ENCODE peak calls at places on chromosomes 11 and 22, in nine cellular contexts. M, P, B, K, J, E, O, V and Y are unnamed samples.

GRCh38 chr11:60919320-60919719 is 4.9 kb upstream of the TMEM132A start:
- DNase-seq in E (no peak), K (no peak), O (no peak), M (no peak), B (no peak), J (no peak), P (no peak), V (no peak), Y (no peak)

GRCh38 chr22:26322179-26322905 is 106.7 kb upstream of the ASPHD2 start:
- DNase-seq in K (no peak), V (peak), M (no peak), P (no peak), B (no peak), E (no peak), O (no peak), J (no peak), Y (no peak)

GRCh38 chr11:11738370-11738769 is 103.4 kb upstream of the USP47 start:
- DNase-seq in M (no peak), E (no peak), V (no peak), K (no peak), O (no peak), J (no peak), B (no peak), P (no peak), Y (no peak)

GRCh38 chr11:72141066-72141465 is 5.5 kb downstream of the FOLR3 start:
- DNase-seq in M (no peak), O (no peak), P (no peak), V (peak), E (no peak), K (no peak), J (no peak), B (peak), Y (no peak)

GRCh38 chr11:33375688-33376311 is 118.6 kb downstream of the HIPK3 start:
- DNase-seq in M (no peak), B (peak), J (peak), E (no peak), P (no peak), O (no peak), V (peak), K (no peak), Y (no peak)

GRCh38 chr11:70732493-70733206 is 334.3 kb downstream of the CTTN start:
- DNase-seq in O (no peak), E (no peak), K (no peak), B (no peak), V (no peak), M (no peak), J (no peak), P (no peak), Y (no peak)

GRCh38 chr11:75475767-75476650 is 43.0 kb upstream of the KLHL35 start:
- DNase-seq in O (peak), M (peak), J (no peak), K (peak), V (no peak), B (no peak), E (no peak), P (peak), Y (peak)

GRCh38 chr11:12007769-12008737 is at the start of gene DKK3:
- DNase-seq in P (no peak), J (no peak), K (no peak), E (no peak), M (no peak), V (no peak), O (no peak), B (no peak), Y (no peak)

GRCh38 chr11:8083871-8084281 is 2.9 kb downstream of the TUB start:
- DNase-seq in J (no peak), V (no peak), K (no peak), E (no peak), B (no peak), M (no peak), O (no peak), P (no peak), Y (no peak)

GRCh38 chr22:45205624-45205925 is 35.1 kb downstream of the KIAA0930 start:
- DNase-seq in P (no peak), J (no peak), E (no peak), O (no peak), B (no peak), M (no peak), V (no peak), K (no peak), Y (no peak)

GRCh38 chr22:33426451-33426850 is 368.3 kb upstream of the SYN3 start:
- DNase-seq in V (no peak), M (no peak), J (no peak), O (no peak), E (no peak), P (no peak), K (no peak), B (no peak), Y (no peak)

GRCh38 chr11:95641506-95641905 is 148.1 kb downstream of the FAM76B start:
- DNase-seq in B (no peak), E (no peak), V (no peak), O (no peak), J (peak), K (peak), P (peak), M (peak), Y (no peak)

GRCh38 chr22:44623771-44624510 is 78.1 kb upstream of the PRR5 start:
- DNase-seq in V (peak), E (no peak), O (peak), P (no peak), K (no peak), J (no peak), B (peak), M (no peak), Y (peak)

GRCh38 chr11:130633466-130633865 is 185.0 kb downstream of the ADAMTS15 start:
- DNase-seq in O (no peak), J (no peak), V (no peak), B (no peak), E (no peak), M (no peak), P (no peak), K (no peak), Y (no peak)

GRCh38 chr11:22688914-22689313 is 22.5 kb downstream of the GAS2 start:
- DNase-seq in P (no peak), E (no peak), O (no peak), B (no peak), M (no peak), K (no peak), J (no peak), V (no peak), Y (no peak)
- TF ChIP-seq POLR2A in P (no peak), E (no peak), O (no peak), B (no peak), M (no peak), K (no peak), J (no peak), V (no peak), Y (no peak)

GRCh38 chr11:65546217-65546958 is 11.8 kb downstream of the LTBP3 start:
- DNase-seq in O (peak), P (peak), M (no peak), J (peak), V (no peak), B (peak), K (peak), E (peak), Y (peak)
- TF ChIP-seq POLR2A in O (peak), P (no peak), M (no peak), J (no peak), V (no peak), B (no peak), K (peak), E (no peak), Y (no peak)

DNA sequence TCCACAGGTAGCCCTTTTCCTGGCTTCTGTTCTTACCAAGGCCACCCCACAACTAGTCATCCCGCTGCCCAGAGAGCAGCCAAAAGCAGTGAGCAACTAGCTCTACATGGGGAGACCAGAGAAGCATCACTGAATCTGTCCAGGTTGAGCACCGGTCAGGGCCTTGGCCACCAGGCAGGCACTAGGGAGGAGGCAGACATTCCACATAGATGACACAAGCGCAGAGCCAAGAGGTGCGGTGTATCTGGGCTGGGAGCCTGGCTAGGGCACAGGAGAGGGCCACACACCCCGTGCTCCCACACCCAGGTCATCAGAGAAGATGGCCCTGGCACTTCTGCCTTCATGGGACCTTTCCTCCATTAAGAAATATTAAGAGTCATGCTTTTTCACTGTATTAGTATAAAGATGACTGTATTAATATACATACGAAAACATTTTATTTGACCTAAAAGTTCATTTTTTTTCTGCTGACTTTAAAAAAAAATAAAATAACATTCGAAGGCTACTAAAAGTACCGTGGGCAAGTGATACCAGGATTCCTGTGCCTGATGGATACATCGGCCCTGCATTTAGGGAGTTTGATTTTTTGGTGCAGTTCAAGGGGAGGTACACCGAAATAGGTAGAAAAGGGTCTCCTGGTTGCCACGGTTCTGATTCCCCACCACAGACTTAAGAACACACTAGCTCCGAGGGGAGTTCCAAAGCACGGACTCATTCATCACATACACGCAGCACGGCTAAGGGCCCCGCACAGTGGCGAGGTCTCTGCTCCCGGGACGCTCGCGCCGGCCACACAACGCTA is 1.2 kb downstream of the DGCR2 start:
- DNase-seq in B (peak), P (peak), K (no peak), V (peak), J (no peak), O (peak), E (peak), M (peak), Y (peak)
- TF ChIP-seq POLR2A in B (no peak), P (no peak), K (peak), V (no peak), J (no peak), O (no peak), E (no peak), M (peak), Y (no peak)

GRCh38 chr11:47847537-47847891 is 636 bp downstream of the NUP160 start:
- DNase-seq in V (no peak), K (no peak), E (no peak), B (no peak), M (no peak), O (no peak), P (no peak), J (no peak), Y (no peak)

GRCh38 chr11:47848636-47849155 is 546 bp upstream of the NUP160 start:
- DNase-seq in M (no peak), B (no peak), P (peak), J (no peak), E (no peak), V (no peak), O (no peak), K (no peak), Y (no peak)

GRCh38 chr11:47850337-47850736 is 2.2 kb upstream of the NUP160 start:
- DNase-seq in P (no peak), V (no peak), M (no peak), B (no peak), J (no peak), O (no peak), K (no peak), E (no peak), Y (no peak)

GRCh38 chr11:47847892-47848635 is at the start of gene NUP160:
- DNase-seq in O (peak), B (peak), E (peak), J (peak), P (peak), M (peak), V (peak), K (peak), Y (peak)

DNA sequence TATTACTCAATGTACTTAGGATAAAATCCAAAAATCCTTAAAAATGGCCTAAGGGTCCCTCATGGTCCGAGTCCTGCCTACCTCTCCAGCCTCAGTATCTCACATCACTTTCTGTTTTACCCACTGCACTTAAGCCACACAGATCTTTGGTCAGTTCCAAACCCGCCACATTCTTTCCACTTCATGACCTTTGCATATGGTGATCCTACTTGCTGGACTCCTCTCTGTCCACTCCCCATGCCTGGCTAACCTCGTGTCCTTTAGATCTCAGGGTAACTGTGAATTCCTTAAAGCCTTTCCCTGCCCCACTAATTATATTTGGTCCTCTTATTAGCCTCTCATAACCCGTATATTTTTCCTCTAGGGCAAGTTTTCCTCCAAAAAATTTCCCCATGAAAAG is 1.2 kb downstream of the NUP160 start:
- DNase-seq in E (no peak), V (no peak), O (peak), M (no peak), P (no peak), B (no peak), J (no peak), K (no peak), Y (peak)
- TF ChIP-seq POLR2A in E (no peak), V (no peak), O (no peak), M (no peak), P (no peak), B (no peak), J (no peak), K (no peak), Y (no peak)

DNA sequence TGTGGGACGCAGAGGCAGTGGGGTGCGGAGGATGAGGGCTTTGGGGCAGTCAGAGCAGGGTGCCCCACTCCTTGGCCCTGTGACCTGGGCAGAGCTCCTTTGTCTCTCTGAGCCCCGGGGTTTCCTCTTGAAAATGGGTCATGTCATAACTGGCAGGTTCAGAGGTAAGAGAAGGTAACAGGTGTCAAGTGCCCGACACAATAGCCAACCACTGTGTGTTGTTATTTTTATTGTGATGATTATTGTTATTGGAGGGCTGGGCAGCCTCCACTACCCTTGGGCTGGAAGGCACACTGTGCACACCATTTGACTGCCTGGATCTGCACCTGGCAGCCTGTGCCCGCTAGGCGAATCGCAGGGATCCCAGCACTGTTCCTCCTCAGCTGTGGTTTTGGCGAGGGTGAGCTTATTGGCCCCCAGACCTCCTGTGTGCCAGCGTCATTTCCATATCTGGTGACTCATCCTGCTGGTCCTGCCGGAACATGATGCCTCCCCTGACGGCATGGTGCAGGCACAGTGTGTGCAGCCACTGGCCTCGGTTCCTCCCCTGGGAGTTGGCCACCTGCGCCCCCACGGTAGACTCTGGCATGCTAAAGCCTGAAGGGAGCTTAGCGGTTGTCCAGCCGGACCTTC is 15.4 kb upstream of the SOX10 start:
- DNase-seq in V (peak), P (no peak), O (peak), E (no peak), M (peak), K (no peak), J (no peak), B (peak), Y (no peak)
- TF ChIP-seq POLR2A in V (no peak), P (no peak), O (no peak), E (no peak), M (no peak), K (no peak), J (no peak), B (no peak), Y (no peak)

GRCh38 chr22:37301144-37301820 is 19.0 kb downstream of the CYTH4 start:
- DNase-seq in V (no peak), P (no peak), E (no peak), J (no peak), K (no peak), M (no peak), O (no peak), B (no peak), Y (no peak)

GRCh38 chr22:37298748-37299495 is 16.6 kb downstream of the CYTH4 start:
- DNase-seq in V (no peak), J (no peak), B (no peak), P (no peak), E (no peak), K (no peak), O (no peak), M (no peak), Y (no peak)

GRCh38 chr22:37299969-37300509 is 17.7 kb downstream of the CYTH4 start:
- DNase-seq in B (no peak), M (no peak), E (no peak), V (no peak), J (no peak), K (no peak), O (no peak), P (no peak), Y (no peak)

GRCh38 chr22:37302617-37303555 is 20.6 kb downstream of the CYTH4 start:
- DNase-seq in J (no peak), V (no peak), O (no peak), E (no peak), P (no peak), B (no peak), M (no peak), K (no peak), Y (no peak)

DNA sequence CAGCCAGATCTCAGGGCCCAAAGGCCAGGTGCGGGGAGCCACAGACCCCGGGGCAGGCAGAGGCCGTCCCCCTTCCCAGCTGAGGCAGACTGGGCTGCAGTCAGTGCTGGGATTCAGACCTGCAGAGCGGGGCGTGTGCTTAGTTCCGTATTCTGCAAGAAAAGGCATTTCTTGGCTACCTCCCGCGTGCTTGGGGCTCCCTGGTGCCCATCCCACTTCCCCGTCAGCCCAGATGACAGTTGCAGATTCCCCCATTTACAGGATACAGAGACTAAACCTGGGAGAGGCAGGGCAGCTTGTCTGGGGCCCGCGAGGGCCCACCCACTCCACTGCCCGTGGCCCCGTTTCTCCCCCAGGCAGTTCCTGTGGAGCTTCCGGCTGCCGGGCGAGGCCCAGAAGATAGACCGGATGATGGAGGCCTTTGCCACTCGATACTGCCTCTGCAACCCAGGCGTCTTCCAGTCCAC is 18.3 kb downstream of the CYTH4 start:
- DNase-seq in O (no peak), K (peak), J (no peak), V (no peak), E (no peak), B (no peak), M (no peak), P (no peak), Y (no peak)
- TF ChIP-seq POLR2A in O (no peak), K (no peak), J (no peak), V (no peak), E (no peak), B (no peak), M (no peak), P (no peak), Y (no peak)